ENCODE peak calls at places on chromosomes 12 and 14, in ten cellular contexts. One of them, this sample, is unnamed.

GRCh38 chr14:68268719-68269118 is 449.1 kb downstream of the RAD51B start:
- DNase-seq in K562: no peak
- DNase-seq in GM23338: no peak
- DNase-seq in CD8-positive, alpha-beta memory T cell: no peak
- DNase-seq in IMR-90: no peak
- DNase-seq in brain microvascular endothelial cell: no peak
- DNase-seq in esophagus squamous epithelium: no peak
- DNase-seq in heart right ventricle: no peak
- DNase-seq in iPS DF 6.9: no peak
- DNase-seq in cardiac muscle cell: no peak
- DNase-seq in this sample: no peak

GRCh38 chr14:61183486-61183885 is 97.7 kb downstream of the TMEM30B start:
- DNase-seq in CD8-positive, alpha-beta memory T cell: no peak
- DNase-seq in esophagus squamous epithelium: no peak
- DNase-seq in cardiac muscle cell: no peak
- DNase-seq in iPS DF 6.9: no peak
- DNase-seq in K562: no peak
- DNase-seq in heart right ventricle: no peak
- DNase-seq in brain microvascular endothelial cell: no peak
- DNase-seq in IMR-90: no peak
- DNase-seq in GM23338: no peak
- DNase-seq in this sample: no peak

GRCh38 chr14:22552001-22552826 is 36.8 kb downstream of the DAD1 start:
- DNase-seq in CD8-positive, alpha-beta memory T cell: no peak
- DNase-seq in cardiac muscle cell: no peak
- DNase-seq in IMR-90: no peak
- DNase-seq in iPS DF 6.9: no peak
- DNase-seq in GM23338: no peak
- DNase-seq in esophagus squamous epithelium: no peak
- DNase-seq in brain microvascular endothelial cell: no peak
- DNase-seq in K562: no peak
- DNase-seq in heart right ventricle: no peak
- DNase-seq in this sample: no peak

GRCh38 chr12:13222076-13222475 is 25.6 kb downstream of the EMP1 start:
- DNase-seq in CD8-positive, alpha-beta memory T cell: no peak
- DNase-seq in GM23338: no peak
- DNase-seq in cardiac muscle cell: no peak
- DNase-seq in iPS DF 6.9: no peak
- DNase-seq in esophagus squamous epithelium: no peak
- DNase-seq in K562: no peak
- DNase-seq in heart right ventricle: peak; percentile 20
- DNase-seq in brain microvascular endothelial cell: no peak
- DNase-seq in IMR-90: no peak
- DNase-seq in this sample: no peak

GRCh38 chr14:76696791-76697190 is 64.5 kb upstream of the VASH1 start:
- DNase-seq in brain microvascular endothelial cell: no peak
- DNase-seq in esophagus squamous epithelium: no peak
- DNase-seq in heart right ventricle: no peak
- DNase-seq in CD8-positive, alpha-beta memory T cell: no peak
- DNase-seq in K562: no peak
- DNase-seq in IMR-90: no peak
- DNase-seq in GM23338: no peak
- DNase-seq in cardiac muscle cell: no peak
- DNase-seq in iPS DF 6.9: no peak
- DNase-seq in this sample: no peak

GRCh38 chr14:49366416-49366815 is 219.8 kb downstream of the RPS29 start:
- DNase-seq in esophagus squamous epithelium: no peak
- DNase-seq in CD8-positive, alpha-beta memory T cell: no peak
- DNase-seq in IMR-90: no peak
- DNase-seq in brain microvascular endothelial cell: no peak
- DNase-seq in heart right ventricle: no peak
- DNase-seq in cardiac muscle cell: no peak
- DNase-seq in GM23338: peak; percentile 53
- DNase-seq in iPS DF 6.9: no peak
- DNase-seq in K562: no peak
- DNase-seq in this sample: no peak

GRCh38 chr14:34640826-34641225 is 10.9 kb upstream of the SNX6 start:
- DNase-seq in iPS DF 6.9: no peak
- DNase-seq in heart right ventricle: no peak
- DNase-seq in cardiac muscle cell: no peak
- DNase-seq in IMR-90: no peak
- DNase-seq in K562: no peak
- DNase-seq in GM23338: no peak
- DNase-seq in CD8-positive, alpha-beta memory T cell: no peak
- DNase-seq in brain microvascular endothelial cell: no peak
- DNase-seq in esophagus squamous epithelium: no peak
- DNase-seq in this sample: no peak

GRCh38 chr12:46071335-46071734 is 81.0 kb upstream of the SCAF11 start:
- DNase-seq in CD8-positive, alpha-beta memory T cell: no peak
- DNase-seq in GM23338: no peak
- DNase-seq in IMR-90: no peak
- DNase-seq in K562: no peak
- DNase-seq in brain microvascular endothelial cell: no peak
- DNase-seq in iPS DF 6.9: no peak
- DNase-seq in heart right ventricle: no peak
- DNase-seq in cardiac muscle cell: no peak
- DNase-seq in esophagus squamous epithelium: no peak
- DNase-seq in this sample: peak; percentile 15

GRCh38 chr14:29805415-29806123 is 122.1 kb downstream of the PRKD1 start:
- DNase-seq in IMR-90: peak; percentile 98
- DNase-seq in GM23338: no peak
- DNase-seq in K562: peak; percentile 7
- DNase-seq in brain microvascular endothelial cell: peak; percentile 56
- DNase-seq in heart right ventricle: peak; percentile 53
- DNase-seq in iPS DF 6.9: no peak
- DNase-seq in CD8-positive, alpha-beta memory T cell: no peak
- DNase-seq in esophagus squamous epithelium: no peak
- DNase-seq in cardiac muscle cell: no peak
- DNase-seq in this sample: no peak

GRCh38 chr14:75515631-75515999 is 6.7 kb upstream of the BATF start:
- DNase-seq in esophagus squamous epithelium: no peak
- DNase-seq in brain microvascular endothelial cell: no peak
- DNase-seq in iPS DF 6.9: no peak
- DNase-seq in CD8-positive, alpha-beta memory T cell: no peak
- DNase-seq in heart right ventricle: no peak
- DNase-seq in GM23338: no peak
- DNase-seq in cardiac muscle cell: no peak
- DNase-seq in IMR-90: no peak
- DNase-seq in K562: no peak
- DNase-seq in this sample: peak; percentile 26

GRCh38 chr14:24343795-24344660 is 4.2 kb upstream of the RIPK3 start:
- DNase-seq in CD8-positive, alpha-beta memory T cell: no peak
- DNase-seq in brain microvascular endothelial cell: no peak
- DNase-seq in heart right ventricle: no peak
- DNase-seq in GM23338: no peak
- DNase-seq in IMR-90: no peak
- DNase-seq in cardiac muscle cell: no peak
- DNase-seq in iPS DF 6.9: no peak
- DNase-seq in esophagus squamous epithelium: no peak
- DNase-seq in K562: no peak
- DNase-seq in this sample: no peak

GRCh38 chr12:128388461-128388921 is 121.5 kb downstream of the TMEM132C start:
- DNase-seq in brain microvascular endothelial cell: no peak
- DNase-seq in IMR-90: no peak
- DNase-seq in cardiac muscle cell: no peak
- DNase-seq in GM23338: no peak
- DNase-seq in esophagus squamous epithelium: no peak
- DNase-seq in K562: no peak
- DNase-seq in iPS DF 6.9: no peak
- DNase-seq in CD8-positive, alpha-beta memory T cell: peak; percentile 17
- DNase-seq in heart right ventricle: no peak
- DNase-seq in this sample: no peak

GRCh38 chr14:33563492-33563891 is 387.4 kb downstream of the EGLN3 start:
- DNase-seq in K562: no peak
- DNase-seq in esophagus squamous epithelium: no peak
- DNase-seq in IMR-90: no peak
- DNase-seq in heart right ventricle: no peak
- DNase-seq in iPS DF 6.9: no peak
- DNase-seq in brain microvascular endothelial cell: peak; percentile 39
- DNase-seq in GM23338: no peak
- DNase-seq in CD8-positive, alpha-beta memory T cell: no peak
- DNase-seq in cardiac muscle cell: no peak
- DNase-seq in this sample: no peak

GRCh38 chr12:1845010-1845409 is 24.6 kb downstream of the LRTM2 start:
- DNase-seq in iPS DF 6.9: no peak
- DNase-seq in IMR-90: no peak
- DNase-seq in K562: no peak
- DNase-seq in brain microvascular endothelial cell: no peak
- DNase-seq in cardiac muscle cell: no peak
- DNase-seq in esophagus squamous epithelium: no peak
- DNase-seq in heart right ventricle: no peak
- DNase-seq in GM23338: no peak
- DNase-seq in CD8-positive, alpha-beta memory T cell: no peak
- DNase-seq in this sample: no peak
- H3K36me3 ChIP-seq in iPS DF 6.9: no peaks in the 10 kb centered on the region
- H3K36me3 ChIP-seq in IMR-90: no peaks in the 10 kb centered on the region
- H3K36me3 ChIP-seq in K562: no peaks in the 10 kb centered on the region
- H3K36me3 ChIP-seq in brain microvascular endothelial cell: no peaks in the 10 kb centered on the region
- H3K36me3 ChIP-seq in cardiac muscle cell: no peaks in the 10 kb centered on the region
- H3K36me3 ChIP-seq in esophagus squamous epithelium: no peaks in the 10 kb centered on the region
- H3K36me3 ChIP-seq in heart right ventricle: no peaks in the 10 kb centered on the region
- H3K36me3 ChIP-seq in GM23338: no peaks in the 10 kb centered on the region
- H3K36me3 ChIP-seq in CD8-positive, alpha-beta memory T cell: no peaks in the 10 kb centered on the region
- H3K36me3 ChIP-seq in this sample: no peaks in the 10 kb centered on the region

DNA sequence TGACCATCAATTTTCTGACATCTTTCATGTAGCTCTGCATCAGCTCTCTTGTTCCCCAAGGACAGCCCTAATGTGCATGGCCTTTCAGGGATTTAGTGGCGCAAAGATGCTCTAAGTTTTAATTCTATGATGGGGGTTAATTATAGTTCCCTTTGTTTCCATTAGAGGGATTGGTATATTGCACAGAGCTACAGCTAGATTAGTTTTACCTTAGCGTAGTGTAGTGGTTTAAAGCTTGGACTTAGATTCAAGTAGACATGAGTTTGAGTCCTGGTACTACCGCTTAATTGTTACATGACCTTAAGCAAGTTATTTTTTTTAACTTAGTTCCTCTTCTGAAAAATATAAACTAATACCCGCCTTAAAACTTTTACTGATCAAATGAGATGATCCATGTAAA is 247.8 kb upstream of the KRR1 start:
- DNase-seq in CD8-positive, alpha-beta memory T cell: no peak
- DNase-seq in K562: no peak
- DNase-seq in brain microvascular endothelial cell: no peak
- DNase-seq in iPS DF 6.9: no peak
- DNase-seq in GM23338: no peak
- DNase-seq in heart right ventricle: no peak
- DNase-seq in IMR-90: no peak
- DNase-seq in cardiac muscle cell: no peak
- DNase-seq in esophagus squamous epithelium: no peak
- DNase-seq in this sample: no peak
- H3K27ac ChIP-seq in CD8-positive, alpha-beta memory T cell: no peak overlapping the region
- H3K27ac ChIP-seq in K562: no peak overlapping the region
- H3K27ac ChIP-seq in brain microvascular endothelial cell: peak overlapping the region; percentile 63
- H3K27ac ChIP-seq in iPS DF 6.9: no peak overlapping the region
- H3K27ac ChIP-seq in GM23338: no peak overlapping the region
- H3K27ac ChIP-seq in heart right ventricle: no peak overlapping the region
- H3K27ac ChIP-seq in IMR-90: peak overlapping the region; percentile 59
- H3K27ac ChIP-seq in cardiac muscle cell: no peak overlapping the region
- H3K27ac ChIP-seq in esophagus squamous epithelium: no peak overlapping the region
- H3K27ac ChIP-seq in this sample: no peak overlapping the region

GRCh38 chr12:107318804-107319535 is 225.6 kb upstream of the CRY1 start:
- DNase-seq in esophagus squamous epithelium: no peak
- DNase-seq in CD8-positive, alpha-beta memory T cell: no peak
- DNase-seq in heart right ventricle: no peak
- DNase-seq in IMR-90: peak; percentile 51
- DNase-seq in cardiac muscle cell: peak; percentile 64
- DNase-seq in K562: no peak
- DNase-seq in brain microvascular endothelial cell: peak; percentile 50
- DNase-seq in GM23338: peak; percentile 60
- DNase-seq in iPS DF 6.9: no peak
- DNase-seq in this sample: no peak

GRCh38 chr12:107320031-107320928 is 226.9 kb upstream of the CRY1 start:
- DNase-seq in heart right ventricle: peak; percentile 19
- DNase-seq in brain microvascular endothelial cell: peak; percentile 45
- DNase-seq in GM23338: peak; percentile 76
- DNase-seq in esophagus squamous epithelium: no peak
- DNase-seq in CD8-positive, alpha-beta memory T cell: peak; percentile 59
- DNase-seq in iPS DF 6.9: no peak
- DNase-seq in IMR-90: peak; percentile 61
- DNase-seq in cardiac muscle cell: peak; percentile 61
- DNase-seq in K562: no peak
- DNase-seq in this sample: peak; percentile 85

GRCh38 chr12:107322063-107322462 is 228.7 kb upstream of the CRY1 start:
- DNase-seq in K562: no peak
- DNase-seq in brain microvascular endothelial cell: no peak
- DNase-seq in heart right ventricle: no peak
- DNase-seq in iPS DF 6.9: no peak
- DNase-seq in CD8-positive, alpha-beta memory T cell: no peak
- DNase-seq in GM23338: no peak
- DNase-seq in esophagus squamous epithelium: no peak
- DNase-seq in cardiac muscle cell: no peak
- DNase-seq in IMR-90: no peak
- DNase-seq in this sample: no peak

GRCh38 chr12:107319536-107320030 is 226.2 kb upstream of the CRY1 start:
- DNase-seq in K562: no peak
- DNase-seq in esophagus squamous epithelium: no peak
- DNase-seq in CD8-positive, alpha-beta memory T cell: peak; percentile 1
- DNase-seq in brain microvascular endothelial cell: no peak
- DNase-seq in heart right ventricle: no peak
- DNase-seq in cardiac muscle cell: peak; percentile 31
- DNase-seq in IMR-90: no peak
- DNase-seq in GM23338: no peak
- DNase-seq in iPS DF 6.9: no peak
- DNase-seq in this sample: no peak

DNA sequence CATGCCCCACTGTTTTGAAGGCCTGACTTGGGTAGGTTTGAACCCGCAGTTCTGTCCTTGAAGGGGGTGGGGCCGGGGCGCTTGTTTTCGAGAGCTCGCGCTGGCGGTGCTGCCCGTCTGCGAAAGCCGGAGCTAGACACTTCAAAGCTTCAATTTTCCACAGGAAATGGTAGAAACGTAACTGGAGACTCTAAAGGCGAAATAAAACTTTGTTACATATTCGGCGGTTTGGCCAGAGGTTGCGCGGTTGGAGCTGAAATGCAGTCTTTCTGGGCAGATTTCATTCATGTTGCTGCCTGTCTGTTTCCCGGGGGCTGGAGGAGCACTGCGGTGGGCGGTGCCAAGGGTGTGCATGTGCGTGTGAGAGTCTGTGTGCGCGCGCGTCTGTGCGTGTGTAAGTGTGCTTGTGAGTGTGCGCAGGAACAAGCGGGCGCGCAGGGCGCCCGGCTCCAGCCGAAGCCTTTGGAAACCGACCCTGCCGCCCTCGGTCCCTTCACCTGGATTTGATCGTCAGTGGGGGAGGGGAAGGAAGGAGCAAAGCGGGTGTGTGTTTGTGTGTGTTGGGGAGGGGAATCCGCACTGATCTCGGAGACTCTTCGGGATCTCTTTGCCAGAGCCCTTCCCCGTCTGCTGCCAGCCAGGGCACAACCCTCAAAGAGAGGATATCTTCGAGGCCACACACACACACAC is 227.7 kb upstream of the CRY1 start:
- DNase-seq in GM23338: peak; percentile 82
- DNase-seq in cardiac muscle cell: peak; percentile 30
- DNase-seq in IMR-90: peak; percentile 26
- DNase-seq in CD8-positive, alpha-beta memory T cell: peak; percentile 51
- DNase-seq in heart right ventricle: no peak
- DNase-seq in K562: no peak
- DNase-seq in esophagus squamous epithelium: no peak
- DNase-seq in iPS DF 6.9: no peak
- DNase-seq in brain microvascular endothelial cell: peak; percentile 29
- DNase-seq in this sample: peak; percentile 85
- H3K4me3 ChIP-seq in GM23338: peak overlapping the region; percentile 94
- H3K4me3 ChIP-seq in cardiac muscle cell: peak overlapping the region; percentile 48
- H3K4me3 ChIP-seq in IMR-90: peak overlapping the region; percentile 35
- H3K4me3 ChIP-seq in CD8-positive, alpha-beta memory T cell: peak overlapping the region; percentile 93
- H3K4me3 ChIP-seq in heart right ventricle: peak overlapping the region; percentile 45
- H3K4me3 ChIP-seq in K562: no peak overlapping the region
- H3K4me3 ChIP-seq in esophagus squamous epithelium: peak overlapping the region; percentile 53
- H3K4me3 ChIP-seq in iPS DF 6.9: peak overlapping the region; percentile 74
- H3K4me3 ChIP-seq in brain microvascular endothelial cell: peak overlapping the region; percentile 67
- H3K4me3 ChIP-seq in this sample: peak overlapping the region; percentile 66

GRCh38 chr12:130114952-130115351 is 47.3 kb upstream of the FZD10 start:
- DNase-seq in heart right ventricle: no peak
- DNase-seq in K562: no peak
- DNase-seq in iPS DF 6.9: no peak
- DNase-seq in cardiac muscle cell: no peak
- DNase-seq in CD8-positive, alpha-beta memory T cell: no peak
- DNase-seq in brain microvascular endothelial cell: no peak
- DNase-seq in esophagus squamous epithelium: no peak
- DNase-seq in GM23338: no peak
- DNase-seq in IMR-90: no peak
- DNase-seq in this sample: no peak
- H3K36me3 ChIP-seq in heart right ventricle: no peaks in the 10 kb centered on the region
- H3K36me3 ChIP-seq in K562: no peaks in the 10 kb centered on the region
- H3K36me3 ChIP-seq in iPS DF 6.9: no peaks in the 10 kb centered on the region
- H3K36me3 ChIP-seq in cardiac muscle cell: no peaks in the 10 kb centered on the region
- H3K36me3 ChIP-seq in CD8-positive, alpha-beta memory T cell: no peaks in the 10 kb centered on the region
- H3K36me3 ChIP-seq in brain microvascular endothelial cell: no peaks in the 10 kb centered on the region
- H3K36me3 ChIP-seq in esophagus squamous epithelium: no peaks in the 10 kb centered on the region
- H3K36me3 ChIP-seq in GM23338: no peaks in the 10 kb centered on the region
- H3K36me3 ChIP-seq in IMR-90: no peaks in the 10 kb centered on the region
- H3K36me3 ChIP-seq in this sample: no peaks in the 10 kb centered on the region

This sample was measured in CD4-positive, CD25-positive, alpha-beta regulatory T cell.